ENCODE peak calls at places on chromosome 12, in four cellular contexts. Z is NCI-H2171 treated with DMSO at 0.1 percent for 48 hours, E is mucosa of descending colon, G is T-helper 1 cell. T is an unnamed sample.

GRCh38 chr12:75707983-75708382 is 196.6 kb upstream of the KRR1 start:
- DNase-seq in G (no peak), E (no peak), Z (no peak), T (no peak)

GRCh38 chr12:100447405-100447804 is 26.3 kb upstream of the NR1H4 start:
- DNase-seq in E (no peak), G (no peak), Z (no peak), T (peak)

GRCh38 chr12:131461096-131461495 is 249.8 kb upstream of the SFSWAP start:
- DNase-seq in G (no peak), E (no peak), Z (no peak), T (no peak)

GRCh38 chr12:30026621-30027234 is 243.0 kb upstream of the TMTC1 start:
- DNase-seq in Z (no peak), E (no peak), G (no peak), T (peak)

GRCh38 chr12:79455314-79455713 is 235.4 kb downstream of the PAWR start:
- DNase-seq in Z (no peak), E (no peak), G (no peak), T (no peak)

GRCh38 chr12:22231836-22232235 is 102.7 kb downstream of the ST8SIA1 start:
- DNase-seq in G (no peak), E (no peak), Z (no peak), T (no peak)

GRCh38 chr12:89162704-89163261 is 189.5 kb downstream of the DUSP6 start:
- DNase-seq in G (no peak), Z (no peak), E (peak), T (no peak)

GRCh38 chr12:43072431-43072830 is 479.6 kb downstream of the ADAMTS20 start:
- DNase-seq in E (no peak), G (no peak), Z (peak), T (no peak)

GRCh38 chr12:6941786-6942185 is 1.8 kb upstream of the RNU7-1 start:
- DNase-seq in G (no peak), Z (no peak), E (no peak), T (no peak)

GRCh38 chr12:132429932-132430643 is 59.9 kb upstream of the FBRSL1 start:
- DNase-seq in G (peak), E (peak), Z (peak), T (peak)

GRCh38 chr12:103901518-103902173 is 28.6 kb upstream of the HSP90B1 start:
- DNase-seq in E (no peak), G (no peak), Z (peak), T (no peak)